ENCODE peak calls at places on chromosomes 16 and 17, in four cellular contexts. P is lower lobe of right lung, Q is small intestine, F is ascending aorta. I is an unnamed sample.

GRCh38 chr16:11668590-11669379 is 530 bp downstream of the SNN start:
- DNase-seq in P (no peak), Q (no peak), F (no peak), I (no peak)

GRCh38 chr17:29376667-29377268 is 13.4 kb upstream of the TAOK1 start:
- DNase-seq in P (no peak), Q (no peak), F (no peak), I (peak; percentile 14)

GRCh38 chr17:50881182-50881581 is 15.0 kb upstream of the TOB1 start:
- DNase-seq in P (no peak), Q (no peak), F (no peak), I (no peak)

GRCh38 chr17:82241183-82241925 is 12.5 kb downstream of the SLC16A3 start:
- DNase-seq in P (peak; percentile 91), Q (peak; percentile 67), F (peak; percentile 75), I (peak; percentile 70)

GRCh38 chr16:30372725-30373124 is 1.9 kb upstream of the MYL11 start:
- DNase-seq in P (no peak), Q (no peak), F (no peak), I (no peak)

GRCh38 chr16:89019511-89019910 is 42.5 kb upstream of the CBFA2T3 start:
- DNase-seq in P (peak; percentile 28), Q (no peak), F (no peak), I (no peak)

GRCh38 chr16:3038256-3038655 is 1.5 kb upstream of the BICDL2 start:
- DNase-seq in P (no peak), Q (peak; percentile 72), F (no peak), I (peak; percentile 91)

GRCh38 chr17:6521636-6522035 is 34.7 kb downstream of the PITPNM3 start:
- DNase-seq in P (no peak), Q (no peak), F (no peak), I (no peak)

GRCh38 chr16:11386054-11386680 is 40.9 kb downstream of the RMI2 start:
- DNase-seq in P (no peak), Q (no peak), F (no peak), I (no peak)

GRCh38 chr16:78852236-78852635 is 748.3 kb downstream of the MAF start:
- DNase-seq in P (no peak), Q (no peak), F (no peak), I (no peak)

GRCh38 chr16:29877266-29877961 is 14.4 kb upstream of the CDIPT start:
- DNase-seq in P (peak; percentile 81), Q (no peak), F (no peak), I (no peak)

GRCh38 chr16:20612551-20613470 is 36.6 kb upstream of the ACSM2B start:
- DNase-seq in P (peak; percentile 89), Q (no peak), F (peak; percentile 54), I (peak; percentile 81)

DNA sequence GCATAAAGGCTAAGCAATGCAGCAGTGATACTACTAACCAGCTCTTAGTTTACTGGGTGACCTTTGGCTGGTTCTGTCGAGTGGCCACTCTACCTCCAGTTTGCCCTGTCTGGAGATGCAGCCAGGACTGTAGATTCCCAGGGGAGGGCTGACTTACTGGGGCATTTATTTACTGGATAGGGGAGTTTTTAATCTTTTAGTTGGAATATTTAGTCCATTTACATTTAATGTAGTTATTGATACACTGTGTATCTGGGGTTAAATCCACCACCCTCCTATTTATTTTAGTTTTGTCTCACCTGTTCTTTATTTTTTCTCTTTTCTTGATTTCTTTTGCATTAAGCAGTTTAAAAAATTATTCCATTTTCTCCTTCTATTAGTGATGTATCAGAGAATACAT is 112.9 kb downstream of the RPTOR start:
- DNase-seq in P (no peak), Q (no peak), F (no peak), I (no peak)
- H3K9me3 ChIP-seq in P (peaks cover 21% of the 10 kb centered on the region), Q (no peaks in the 10 kb centered on the region), F (no peaks in the 10 kb centered on the region), I (no peaks in the 10 kb centered on the region)

GRCh38 chr16:14042706-14043105 is 28.4 kb upstream of the MRTFB start:
- DNase-seq in P (no peak), Q (no peak), F (no peak), I (no peak)
- H3K27ac ChIP-seq in P (peak overlapping the region; percentile 47), Q (no peak overlapping the region), F (peak overlapping the region; percentile 51), I (no peak overlapping the region)

GRCh38 chr17:16551878-16552636 is 16.9 kb downstream of the ZNF287 start:
- DNase-seq in P (no peak), Q (no peak), F (no peak), I (no peak)

GRCh38 chr17:16552637-16553045 is 16.4 kb downstream of the ZNF287 start:
- DNase-seq in P (no peak), Q (no peak), F (no peak), I (no peak)
- H3K9me3 ChIP-seq in P (peaks cover 96% of the 10 kb centered on the region), Q (peaks cover 7% of the 10 kb centered on the region), F (peaks cover 90% of the 10 kb centered on the region), I (peaks cover 7% of the 10 kb centered on the region)

DNA sequence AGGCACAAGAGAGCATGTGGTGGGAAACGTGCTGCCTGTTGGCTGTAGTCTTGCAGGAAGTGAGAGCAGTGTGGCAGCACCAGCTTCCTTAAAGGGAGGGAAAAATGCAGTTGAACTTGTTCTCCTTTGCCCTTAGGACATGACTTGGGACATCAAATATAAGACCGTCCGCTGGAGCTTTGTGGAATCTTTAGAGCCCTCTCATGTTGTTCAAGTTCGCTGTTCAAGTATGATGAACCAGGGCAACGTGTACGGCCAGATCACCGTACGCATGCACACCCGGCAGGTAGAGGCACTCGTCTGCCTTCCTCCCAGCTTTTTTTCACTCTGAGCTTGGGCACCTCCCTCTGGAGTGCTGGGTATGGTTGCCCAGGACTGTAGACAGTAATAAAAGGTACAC is 23.3 kb downstream of the GPR179 start:
- DNase-seq in P (peak; percentile 77), Q (no peak), F (no peak), I (no peak)
- H3K27ac ChIP-seq in P (peak overlapping the region; percentile 67), Q (no peak overlapping the region), F (no peak overlapping the region), I (no peak overlapping the region)